ENCODE peak calls at places on chromosomes 12 and 14, in four cellular contexts. L is heart right ventricle, A is fibroblast of mammary gland, O is AG20443. C is an unnamed sample.

GRCh38 chr12:58920102-58920955 is at the start of gene LRIG3:
- DNase-seq in A (peak; percentile 86), L (peak; percentile 90), O (peak; percentile 96), C (peak; percentile 88)

GRCh38 chr12:57883700-57884099 is 37.2 kb upstream of the CTDSP2 start:
- DNase-seq in O (no peak), A (no peak), L (no peak), C (no peak)

GRCh38 chr12:80189241-80189640 is 89.9 kb downstream of the OTOGL start:
- DNase-seq in A (peak; percentile 87), O (peak; percentile 52), L (no peak), C (peak; percentile 89)

GRCh38 chr14:91281346-91281745 is 36.8 kb upstream of the GPR68 start:
- DNase-seq in O (no peak), A (peak; percentile 40), L (no peak), C (no peak)

GRCh38 chr14:103848720-103849077 is 1.3 kb upstream of the PPP1R13B start:
- DNase-seq in A (no peak), L (peak; percentile 36), O (peak; percentile 27), C (no peak)

GRCh38 chr14:79337761-79338160 is 873.5 kb downstream of the DIO2 start:
- DNase-seq in A (no peak), L (no peak), O (no peak), C (no peak)

GRCh38 chr14:89844508-89844907 is 110.0 kb downstream of the EFCAB11 start:
- DNase-seq in L (no peak), A (no peak), O (no peak), C (no peak)

GRCh38 chr14:77849711-77850110 is 49.8 kb downstream of the ADCK1 start:
- DNase-seq in A (peak; percentile 76), O (no peak), L (no peak), C (peak; percentile 65)

C was measured in LHCN-M2.